ENCODE peak calls at places on chromosomes 1 and 21, in ten cellular contexts. J, P, V, A, S, F, D, O, Q and M are unnamed samples.
A peak's percentile ranks its signal among the peaks of the same experiment; 100 is the strongest.

GRCh38 chr1:108075055-108075454 is 110.1 kb upstream of the VAV3 start:
- DNase-seq in A (no peak), V (no peak), Q (no peak), D (no peak), J (peak; percentile 68), F (no peak), P (no peak), S (no peak), O (no peak), M (no peak)

GRCh38 chr21:35254006-35254751 is 205.1 kb upstream of the RUNX1 start:
- DNase-seq in Q (no peak), S (peak; percentile 44), V (peak; percentile 94), P (peak; percentile 95), D (peak; percentile 97), A (peak; percentile 68), F (peak; percentile 80), O (no peak), J (no peak), M (no peak)

GRCh38 chr1:66443793-66444192 is 90.2 kb upstream of the SGIP1 start:
- DNase-seq in A (no peak), O (no peak), P (no peak), S (no peak), J (no peak), F (no peak), Q (no peak), D (no peak), V (no peak), M (no peak)

GRCh38 chr1:113040718-113041412 is 32.1 kb upstream of the LRIG2 start:
- DNase-seq in P (no peak), Q (no peak), F (no peak), V (no peak), S (no peak), D (no peak), J (no peak), A (no peak), O (no peak), M (no peak)

GRCh38 chr1:236063919-236064673 is 794 bp downstream of the NID1 start:
- DNase-seq in A (peak; percentile 47), F (peak; percentile 63), D (peak; percentile 77), Q (peak; percentile 41), J (no peak), S (peak; percentile 50), O (no peak), P (peak; percentile 82), V (peak; percentile 51), M (peak; percentile 37)

GRCh38 chr1:183025782-183026774 is 2.9 kb downstream of the LAMC1 start:
- DNase-seq in D (peak; percentile 47), P (peak; percentile 35), F (no peak), O (no peak), Q (no peak), J (no peak), S (no peak), V (no peak), A (peak; percentile 35), M (no peak)

GRCh38 chr1:6588893-6589481 is 9.2 kb downstream of the ZBTB48 start:
- DNase-seq in P (no peak), F (no peak), V (no peak), D (no peak), S (no peak), Q (no peak), O (no peak), A (no peak), J (no peak), M (no peak)

GRCh38 chr1:14039894-14040430 is 340.0 kb downstream of the PRDM2 start:
- DNase-seq in P (no peak), S (no peak), D (no peak), Q (no peak), O (no peak), J (no peak), V (no peak), A (peak; percentile 76), F (no peak), M (no peak)

GRCh38 chr1:83996621-83997020 is 2.3 kb downstream of the TTLL7 start:
- DNase-seq in O (no peak), V (peak; percentile 86), S (no peak), D (peak; percentile 79), P (peak; percentile 53), F (peak; percentile 6), Q (no peak), J (no peak), A (no peak), M (no peak)

GRCh38 chr1:91529856-91530255 is 29.2 kb downstream of the CDC7 start:
- DNase-seq in S (no peak), D (peak; percentile 61), A (peak; percentile 58), Q (peak; percentile 47), O (no peak), J (peak; percentile 10), F (peak; percentile 35), P (peak; percentile 57), V (peak; percentile 8), M (no peak)

GRCh38 chr1:184465489-184466146 is 78.8 kb downstream of the C1orf21 start:
- DNase-seq in P (no peak), S (no peak), V (no peak), J (no peak), A (no peak), D (no peak), O (no peak), Q (no peak), F (peak; percentile 14), M (no peak)

GRCh38 chr1:26182372-26182675 is 5.0 kb downstream of the CNKSR1 start:
- DNase-seq in J (no peak), F (no peak), V (no peak), S (no peak), Q (no peak), D (no peak), O (no peak), P (no peak), A (no peak), M (no peak)

GRCh38 chr1:26180010-26180506 is 2.8 kb downstream of the CNKSR1 start:
- DNase-seq in D (no peak), P (no peak), S (no peak), V (no peak), Q (no peak), A (no peak), O (no peak), F (no peak), J (no peak), M (no peak)

GRCh38 chr1:26181586-26182371 is 4.5 kb downstream of the CNKSR1 start:
- DNase-seq in A (peak; percentile 96), D (no peak), V (peak; percentile 42), Q (no peak), S (no peak), P (no peak), J (no peak), O (no peak), F (no peak), M (no peak)

GRCh38 chr1:26175346-26175745 is 1.9 kb upstream of the CNKSR1 start:
- DNase-seq in A (no peak), S (no peak), D (no peak), F (no peak), Q (no peak), V (no peak), J (no peak), P (no peak), O (no peak), M (no peak)

DNA sequence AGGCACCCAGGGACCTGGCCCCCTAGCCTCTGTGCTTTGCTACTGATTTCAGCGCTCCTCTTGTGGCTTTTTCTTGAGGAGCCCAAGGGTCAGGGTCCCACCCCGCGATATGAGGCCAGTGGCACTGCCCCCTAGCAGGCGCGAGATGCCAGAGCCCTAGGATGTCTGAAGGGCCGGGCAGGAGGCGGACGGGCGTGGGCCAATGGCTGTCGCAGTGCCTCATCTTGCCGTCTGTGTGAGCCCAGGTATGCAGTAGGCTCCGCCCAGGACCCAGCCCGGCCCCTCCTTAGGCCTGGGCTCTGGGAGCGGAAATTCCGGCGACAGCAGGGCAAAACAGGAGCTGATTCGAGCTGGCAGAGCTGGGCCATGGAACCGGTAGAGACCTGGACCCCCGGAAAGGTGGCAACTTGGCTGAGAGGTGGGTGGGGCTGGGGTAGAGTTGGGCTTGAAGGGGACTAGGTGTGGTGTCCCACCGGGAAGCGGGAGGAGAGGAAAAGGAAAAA is at the start of gene CNKSR1:
- DNase-seq in J (no peak), F (no peak), A (peak; percentile 85), S (peak; percentile 89), D (no peak), V (no peak), O (no peak), P (no peak), Q (no peak), M (peak; percentile 72)
- TF ChIP-seq CTCF in J (no peak), F (no peak), A (peak; percentile 58), S (no peak), D (no peak), V (no peak), O (no peak), P (no peak), Q (no peak), M (peak; percentile 51)

DNA sequence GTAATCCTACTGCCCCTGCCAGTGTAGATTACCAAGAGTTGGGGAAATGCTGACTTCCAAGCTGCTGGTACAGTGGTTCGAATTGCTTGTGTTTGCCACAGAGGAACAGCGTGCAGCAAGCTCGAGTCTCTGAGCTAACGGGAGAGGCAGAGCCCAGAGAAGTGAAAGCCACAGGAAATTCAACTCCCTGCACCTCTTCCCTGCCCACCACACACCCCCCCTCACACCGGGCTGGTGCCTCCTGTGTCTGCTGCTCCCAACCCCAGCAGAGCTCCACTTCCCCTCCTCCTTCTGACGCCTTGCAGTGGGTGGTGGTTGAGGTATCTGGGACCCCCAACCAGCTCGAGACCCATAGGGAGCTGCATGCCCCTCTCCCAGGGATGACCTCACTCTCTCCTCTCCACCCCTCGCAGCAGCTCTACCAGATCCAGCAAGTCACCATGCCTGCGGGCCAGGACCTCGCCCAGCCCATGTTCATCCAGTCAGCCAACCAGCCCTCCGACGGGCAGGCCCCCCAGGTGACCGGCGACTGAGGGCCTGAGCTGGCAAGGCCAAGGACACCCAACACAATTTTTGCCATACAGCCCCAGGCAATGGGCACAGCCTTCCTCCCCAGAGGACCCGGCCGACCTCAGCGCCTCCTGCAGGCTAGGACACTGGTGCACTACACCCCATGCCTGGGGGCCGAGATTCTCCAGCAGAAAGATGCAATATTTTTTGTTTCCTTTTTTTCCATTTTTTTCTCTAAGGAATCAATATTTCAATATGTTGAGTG is 13.1 kb upstream of the KCNQ4 start:
- DNase-seq in D (no peak), V (no peak), P (no peak), F (no peak), J (no peak), O (no peak), A (no peak), S (no peak), Q (no peak), M (no peak)
- TF ChIP-seq CTCF in D (no peak), V (no peak), P (no peak), F (peak; percentile 30), J (peak; percentile 52), O (no peak), A (peak; percentile 28), S (no peak), Q (no peak), M (peak; percentile 8)

GRCh38 chr1:152440635-152441471 is 26.8 kb upstream of the CRNN start:
- DNase-seq in D (peak; percentile 81), J (peak; percentile 79), S (peak; percentile 67), A (peak; percentile 82), F (peak; percentile 59), Q (peak; percentile 14), P (peak; percentile 75), V (peak; percentile 39), O (peak; percentile 48), M (no peak)
- TF ChIP-seq CTCF in D (peak; percentile 90), J (peak; percentile 86), S (peak; percentile 62), A (peak; percentile 94), F (peak; percentile 92), Q (peak; percentile 68), P (peak; percentile 93), V (peak; percentile 66), O (peak; percentile 90), M (peak; percentile 11)

DNA sequence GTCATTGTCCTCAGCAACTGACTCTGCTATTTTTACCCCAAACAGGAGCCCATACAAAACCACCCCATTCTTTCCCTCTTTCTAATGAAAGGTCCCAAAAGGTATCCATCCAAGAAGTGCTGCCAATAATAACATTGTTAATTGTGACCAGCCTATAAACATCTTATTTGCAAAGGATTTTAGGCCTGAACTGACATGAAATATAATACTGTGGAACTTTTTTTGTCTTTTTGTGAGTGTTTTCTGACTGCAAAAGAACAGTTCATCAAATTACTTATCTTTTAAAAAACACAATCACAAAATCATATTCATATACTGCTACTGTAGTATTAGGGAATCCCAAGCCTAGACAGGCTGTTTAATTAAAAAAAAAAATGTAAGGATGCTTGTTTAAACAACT is 3.4 kb downstream of the PIGM start:
- DNase-seq in P (no peak), Q (no peak), A (no peak), V (no peak), D (no peak), S (no peak), J (no peak), F (no peak), O (no peak), M (no peak)
- TF ChIP-seq CTCF in P (no peak), Q (no peak), A (no peak), V (no peak), D (no peak), S (no peak), J (no peak), F (no peak), O (no peak), M (no peak)